ENCODE peak calls at places on chromosomes 12 and 14, in ten cellular contexts. K is NCI-H1092 treated with DMSO at 0.1 percent for 48 hours; Y is cardiac septum; D is hypothalamus; I is activated CD8-positive, alpha-beta T cell treated with anti-CD3 and anti-CD28 coated beads, Interleukin-2, amount 10 ng/mL, durations not matched to agents 7 days and 5 days; S is WTC11; W is EH; C is activated T-cell treated with anti-CD3 and anti-CD28 coated beads, Interleukin-2, amount 50 U/mL, for 4 hours; H is amniotic epithelial cell; N is H7. O is an unnamed sample.

GRCh38 chr12:93536111-93536765 is 36.2 kb upstream of the SOCS2 start:
- DNase-seq in K (no peak), Y (no peak), D (no peak), I (no peak), S (no peak), W (no peak), C (no peak), H (no peak), N (no peak), O (no peak)

GRCh38 chr14:105909046-105909827 is 382.9 kb downstream of the TMEM121 start:
- DNase-seq in K (no peak), Y (no peak), D (no peak), I (no peak), S (no peak), W (no peak), C (no peak), H (no peak), N (no peak), O (no peak)

GRCh38 chr12:75853621-75854020 is 178.0 kb downstream of the PHLDA1 start:
- DNase-seq in K (no peak), Y (no peak), D (no peak), I (no peak), S (no peak), W (peak; percentile 11), C (no peak), H (no peak), N (no peak), O (peak; percentile 35)

GRCh38 chr14:29220077-29220476 is 453.5 kb downstream of the FOXG1 start:
- DNase-seq in K (peak; percentile 92), Y (no peak), D (no peak), I (no peak), S (no peak), W (no peak), C (no peak), H (no peak), N (no peak), O (peak; percentile 58)

GRCh38 chr14:62066304-62066703 is 304.1 kb downstream of the SNAPC1 start:
- DNase-seq in K (no peak), Y (no peak), D (no peak), I (no peak), S (no peak), W (peak; percentile 66), C (no peak), H (no peak), N (no peak), O (no peak)

GRCh38 chr14:55440385-55440784 is at the start of gene TBPL2:
- DNase-seq in K (no peak), Y (no peak), D (no peak), I (no peak), S (peak; percentile 84), W (no peak), C (no peak), H (no peak), N (peak; percentile 91), O (peak; percentile 43)

GRCh38 chr14:31205681-31206535 is 1.7 kb downstream of the HECTD1 start:
- DNase-seq in K (peak; percentile 38), Y (no peak), D (no peak), I (no peak), S (no peak), W (peak; percentile 81), C (no peak), H (peak; percentile 73), N (no peak), O (no peak)

GRCh38 chr14:96058606-96059200 is 19.5 kb downstream of the C14orf132 start:
- DNase-seq in K (no peak), Y (no peak), D (no peak), I (no peak), S (no peak), W (no peak), C (no peak), H (no peak), N (no peak), O (no peak)